ENCODE peak calls at places on chromosomes 2 and 18, in nine cellular contexts. One of them, this sample, is unnamed.
A peak's percentile ranks its signal among the peaks of the same experiment; 100 is the strongest.

GRCh38 chr2:44549099-44549471 is 187.3 kb downstream of the CAMKMT start:
- DNase-seq in GM12878: no peak
- DNase-seq in astrocyte of the cerebellum: peak; percentile 74
- DNase-seq in epithelial cell of esophagus: peak; percentile 82
- DNase-seq in GM12865: no peak
- DNase-seq in astrocyte: peak; percentile 76
- DNase-seq in heart left ventricle: no peak
- DNase-seq in WERI-Rb-1: no peak
- DNase-seq in tibial artery: no peak
- DNase-seq in this sample: peak; percentile 78

GRCh38 chr2:99881901-99882591 is 260.3 kb downstream of the AFF3 start:
- DNase-seq in WERI-Rb-1: no peak
- DNase-seq in astrocyte: peak; percentile 96
- DNase-seq in GM12878: no peak
- DNase-seq in astrocyte of the cerebellum: no peak
- DNase-seq in epithelial cell of esophagus: no peak
- DNase-seq in tibial artery: no peak
- DNase-seq in GM12865: no peak
- DNase-seq in heart left ventricle: no peak
- DNase-seq in this sample: peak; percentile 5

GRCh38 chr18:54218299-54218698 is 6.2 kb downstream of the MBD2 start:
- DNase-seq in astrocyte of the cerebellum: no peak
- DNase-seq in astrocyte: no peak
- DNase-seq in GM12865: peak; percentile 45
- DNase-seq in tibial artery: no peak
- DNase-seq in heart left ventricle: no peak
- DNase-seq in epithelial cell of esophagus: no peak
- DNase-seq in GM12878: no peak
- DNase-seq in WERI-Rb-1: no peak
- DNase-seq in this sample: no peak

GRCh38 chr18:43720036-43720435 is 442.7 kb upstream of the SYT4 start:
- DNase-seq in tibial artery: no peak
- DNase-seq in GM12878: no peak
- DNase-seq in GM12865: no peak
- DNase-seq in heart left ventricle: no peak
- DNase-seq in astrocyte of the cerebellum: no peak
- DNase-seq in epithelial cell of esophagus: no peak
- DNase-seq in astrocyte: peak; percentile 3
- DNase-seq in WERI-Rb-1: no peak
- DNase-seq in this sample: no peak

GRCh38 chr2:69177785-69178636 is 165.0 kb downstream of the ANTXR1 start:
- DNase-seq in tibial artery: peak; percentile 99
- DNase-seq in WERI-Rb-1: peak; percentile 98
- DNase-seq in GM12865: no peak
- DNase-seq in astrocyte of the cerebellum: no peak
- DNase-seq in epithelial cell of esophagus: peak; percentile 94
- DNase-seq in astrocyte: peak; percentile 84
- DNase-seq in heart left ventricle: peak; percentile 90
- DNase-seq in GM12878: no peak
- DNase-seq in this sample: peak; percentile 83

GRCh38 chr2:27494284-27494943 is 586 bp downstream of the FNDC4 start:
- DNase-seq in astrocyte of the cerebellum: no peak
- DNase-seq in GM12878: no peak
- DNase-seq in epithelial cell of esophagus: no peak
- DNase-seq in GM12865: no peak
- DNase-seq in astrocyte: peak; percentile 64
- DNase-seq in heart left ventricle: peak; percentile 43
- DNase-seq in tibial artery: peak; percentile 81
- DNase-seq in WERI-Rb-1: peak; percentile 33
- DNase-seq in this sample: no peak

GRCh38 chr2:201467666-201468065 is 16.1 kb downstream of the STRADB start:
- DNase-seq in GM12865: no peak
- DNase-seq in heart left ventricle: no peak
- DNase-seq in astrocyte: no peak
- DNase-seq in GM12878: no peak
- DNase-seq in tibial artery: no peak
- DNase-seq in epithelial cell of esophagus: no peak
- DNase-seq in astrocyte of the cerebellum: no peak
- DNase-seq in WERI-Rb-1: no peak
- DNase-seq in this sample: peak; percentile 30

GRCh38 chr2:119490106-119490505 is 34.2 kb downstream of the SCTR start:
- DNase-seq in heart left ventricle: no peak
- DNase-seq in WERI-Rb-1: no peak
- DNase-seq in astrocyte: no peak
- DNase-seq in GM12878: no peak
- DNase-seq in epithelial cell of esophagus: no peak
- DNase-seq in tibial artery: no peak
- DNase-seq in astrocyte of the cerebellum: no peak
- DNase-seq in GM12865: no peak
- DNase-seq in this sample: no peak

GRCh38 chr2:64934530-64934929 is 54.7 kb upstream of the SLC1A4 start:
- DNase-seq in astrocyte of the cerebellum: no peak
- DNase-seq in heart left ventricle: no peak
- DNase-seq in astrocyte: no peak
- DNase-seq in epithelial cell of esophagus: peak; percentile 78
- DNase-seq in GM12865: peak; percentile 64
- DNase-seq in tibial artery: no peak
- DNase-seq in GM12878: no peak
- DNase-seq in WERI-Rb-1: peak; percentile 54
- DNase-seq in this sample: peak; percentile 71

GRCh38 chr2:45241061-45241561 is 231.9 kb upstream of the SIX2 start:
- DNase-seq in heart left ventricle: no peak
- DNase-seq in WERI-Rb-1: no peak
- DNase-seq in GM12878: no peak
- DNase-seq in tibial artery: no peak
- DNase-seq in epithelial cell of esophagus: peak; percentile 12
- DNase-seq in GM12865: no peak
- DNase-seq in astrocyte: peak; percentile 50
- DNase-seq in astrocyte of the cerebellum: no peak
- DNase-seq in this sample: peak; percentile 45

GRCh38 chr2:37918742-37919186 is 6.3 kb upstream of the RMDN2 start:
- DNase-seq in GM12865: no peak
- DNase-seq in astrocyte: no peak
- DNase-seq in WERI-Rb-1: no peak
- DNase-seq in tibial artery: no peak
- DNase-seq in GM12878: no peak
- DNase-seq in heart left ventricle: no peak
- DNase-seq in astrocyte of the cerebellum: no peak
- DNase-seq in epithelial cell of esophagus: no peak
- DNase-seq in this sample: no peak

GRCh38 chr2:119109823-119110222 is 48.7 kb downstream of the C1QL2 start:
- DNase-seq in GM12865: no peak
- DNase-seq in WERI-Rb-1: no peak
- DNase-seq in heart left ventricle: no peak
- DNase-seq in tibial artery: no peak
- DNase-seq in epithelial cell of esophagus: peak; percentile 32
- DNase-seq in GM12878: no peak
- DNase-seq in astrocyte: no peak
- DNase-seq in astrocyte of the cerebellum: no peak
- DNase-seq in this sample: peak; percentile 55

GRCh38 chr2:225173909-225174308 is 131.6 kb upstream of the DOCK10 start:
- DNase-seq in astrocyte: no peak
- DNase-seq in epithelial cell of esophagus: no peak
- DNase-seq in WERI-Rb-1: no peak
- DNase-seq in GM12878: no peak
- DNase-seq in tibial artery: no peak
- DNase-seq in astrocyte of the cerebellum: no peak
- DNase-seq in GM12865: no peak
- DNase-seq in heart left ventricle: no peak
- DNase-seq in this sample: no peak

GRCh38 chr18:65349635-65350034 is 401.2 kb upstream of the CDH7 start:
- DNase-seq in GM12878: no peak
- DNase-seq in tibial artery: no peak
- DNase-seq in GM12865: no peak
- DNase-seq in epithelial cell of esophagus: no peak
- DNase-seq in heart left ventricle: no peak
- DNase-seq in astrocyte: no peak
- DNase-seq in WERI-Rb-1: no peak
- DNase-seq in astrocyte of the cerebellum: no peak
- DNase-seq in this sample: no peak

GRCh38 chr2:151267537-151267936 is 5.9 kb upstream of the RBM43 start:
- DNase-seq in astrocyte: no peak
- DNase-seq in WERI-Rb-1: no peak
- DNase-seq in heart left ventricle: no peak
- DNase-seq in astrocyte of the cerebellum: no peak
- DNase-seq in GM12878: no peak
- DNase-seq in epithelial cell of esophagus: no peak
- DNase-seq in tibial artery: no peak
- DNase-seq in GM12865: no peak
- DNase-seq in this sample: no peak

GRCh38 chr2:88627055-88627855 is at the start of gene EIF2AK3:
- DNase-seq in tibial artery: peak; percentile 100
- DNase-seq in astrocyte of the cerebellum: peak; percentile 100
- DNase-seq in heart left ventricle: peak; percentile 99
- DNase-seq in WERI-Rb-1: peak; percentile 98
- DNase-seq in GM12878: peak; percentile 100
- DNase-seq in astrocyte: peak; percentile 100
- DNase-seq in GM12865: peak; percentile 100
- DNase-seq in epithelial cell of esophagus: peak; percentile 100
- DNase-seq in this sample: peak; percentile 100

GRCh38 chr2:184611221-184612085 is 13.1 kb downstream of the ZNF804A start:
- DNase-seq in epithelial cell of esophagus: peak; percentile 43
- DNase-seq in astrocyte: peak; percentile 4
- DNase-seq in WERI-Rb-1: no peak
- DNase-seq in GM12865: peak; percentile 12
- DNase-seq in tibial artery: no peak
- DNase-seq in astrocyte of the cerebellum: no peak
- DNase-seq in heart left ventricle: no peak
- DNase-seq in GM12878: no peak
- DNase-seq in this sample: peak; percentile 33

GRCh38 chr2:111200333-111200879 is 79.7 kb downstream of the BCL2L11 start:
- DNase-seq in epithelial cell of esophagus: no peak
- DNase-seq in WERI-Rb-1: no peak
- DNase-seq in GM12865: no peak
- DNase-seq in GM12878: no peak
- DNase-seq in astrocyte of the cerebellum: no peak
- DNase-seq in astrocyte: no peak
- DNase-seq in tibial artery: no peak
- DNase-seq in heart left ventricle: no peak
- DNase-seq in this sample: no peak

GRCh38 chr2:39642054-39642742 is 23.5 kb upstream of the TMEM178A start:
- DNase-seq in astrocyte of the cerebellum: peak; percentile 78
- DNase-seq in GM12878: no peak
- DNase-seq in tibial artery: no peak
- DNase-seq in epithelial cell of esophagus: peak; percentile 64
- DNase-seq in heart left ventricle: peak; percentile 56
- DNase-seq in WERI-Rb-1: no peak
- DNase-seq in GM12865: no peak
- DNase-seq in astrocyte: peak; percentile 93
- DNase-seq in this sample: peak; percentile 78
- H3K4me3 ChIP-seq in astrocyte of the cerebellum: no peak overlapping the region
- H3K4me3 ChIP-seq in GM12878: no peak overlapping the region
- H3K4me3 ChIP-seq in tibial artery: no peak overlapping the region
- H3K4me3 ChIP-seq in epithelial cell of esophagus: no peak overlapping the region
- H3K4me3 ChIP-seq in heart left ventricle: no peak overlapping the region
- H3K4me3 ChIP-seq in WERI-Rb-1: no peak overlapping the region
- H3K4me3 ChIP-seq in GM12865: no peak overlapping the region
- H3K4me3 ChIP-seq in astrocyte: no peak overlapping the region
- H3K4me3 ChIP-seq in this sample: no peak overlapping the region

GRCh38 chr18:51006948-51007786 is 22.8 kb upstream of the SMAD4 start:
- DNase-seq in astrocyte: no peak
- DNase-seq in WERI-Rb-1: no peak
- DNase-seq in GM12865: no peak
- DNase-seq in tibial artery: no peak
- DNase-seq in heart left ventricle: no peak
- DNase-seq in epithelial cell of esophagus: no peak
- DNase-seq in GM12878: no peak
- DNase-seq in astrocyte of the cerebellum: no peak
- DNase-seq in this sample: no peak
- TF ChIP-seq CTCF in astrocyte: no peak
- TF ChIP-seq CTCF in WERI-Rb-1: no peak
- TF ChIP-seq CTCF in GM12865: no peak
- TF ChIP-seq CTCF in tibial artery: no peak
- TF ChIP-seq CTCF in heart left ventricle: no peak
- TF ChIP-seq CTCF in epithelial cell of esophagus: no peak
- TF ChIP-seq CTCF in GM12878: no peak
- TF ChIP-seq CTCF in astrocyte of the cerebellum: no peak
- TF ChIP-seq CTCF in this sample: no peak

DNA sequence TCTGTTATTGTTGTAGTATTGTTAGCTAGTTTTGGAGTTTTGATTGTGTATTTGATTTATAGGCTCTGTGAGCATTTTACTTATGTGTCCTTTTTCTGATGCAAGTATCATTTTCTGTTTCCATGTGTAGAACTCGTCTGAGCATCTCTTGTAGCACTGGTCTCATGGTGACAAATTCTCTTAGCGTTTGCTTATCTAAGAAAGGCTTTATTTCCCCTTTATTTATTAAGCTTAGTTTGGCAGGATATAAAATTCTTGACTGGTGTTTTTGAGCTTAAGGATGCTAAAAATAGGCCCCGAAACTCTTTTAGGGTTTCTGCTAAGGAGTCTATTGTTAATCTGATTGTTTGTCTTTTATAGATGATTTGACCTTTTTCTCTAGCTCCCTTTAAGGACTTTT is 57.6 kb upstream of the THUMPD2 start:
- DNase-seq in WERI-Rb-1: no peak
- DNase-seq in tibial artery: no peak
- DNase-seq in astrocyte: no peak
- DNase-seq in astrocyte of the cerebellum: no peak
- DNase-seq in GM12878: no peak
- DNase-seq in GM12865: no peak
- DNase-seq in heart left ventricle: no peak
- DNase-seq in epithelial cell of esophagus: no peak
- DNase-seq in this sample: no peak
- H3K4me3 ChIP-seq in WERI-Rb-1: no peak overlapping the region
- H3K4me3 ChIP-seq in tibial artery: no peak overlapping the region
- H3K4me3 ChIP-seq in astrocyte: no peak overlapping the region
- H3K4me3 ChIP-seq in astrocyte of the cerebellum: no peak overlapping the region
- H3K4me3 ChIP-seq in GM12878: no peak overlapping the region
- H3K4me3 ChIP-seq in GM12865: no peak overlapping the region
- H3K4me3 ChIP-seq in heart left ventricle: no peak overlapping the region
- H3K4me3 ChIP-seq in epithelial cell of esophagus: no peak overlapping the region
- H3K4me3 ChIP-seq in this sample: no peak overlapping the region

GRCh38 chr2:128611421-128612320 is 293.0 kb upstream of the HS6ST1 start:
- DNase-seq in epithelial cell of esophagus: no peak
- DNase-seq in GM12865: no peak
- DNase-seq in astrocyte: no peak
- DNase-seq in WERI-Rb-1: no peak
- DNase-seq in GM12878: no peak
- DNase-seq in heart left ventricle: no peak
- DNase-seq in astrocyte of the cerebellum: no peak
- DNase-seq in tibial artery: peak; percentile 32
- DNase-seq in this sample: no peak

GRCh38 chr2:128612628-128613027 is 294.0 kb upstream of the HS6ST1 start:
- DNase-seq in heart left ventricle: no peak
- DNase-seq in GM12865: no peak
- DNase-seq in epithelial cell of esophagus: no peak
- DNase-seq in astrocyte of the cerebellum: no peak
- DNase-seq in WERI-Rb-1: no peak
- DNase-seq in GM12878: no peak
- DNase-seq in astrocyte: no peak
- DNase-seq in tibial artery: peak; percentile 55
- DNase-seq in this sample: no peak

GRCh38 chr2:128607981-128608506 is 289.4 kb upstream of the HS6ST1 start:
- DNase-seq in astrocyte: no peak
- DNase-seq in GM12878: no peak
- DNase-seq in tibial artery: peak; percentile 69
- DNase-seq in heart left ventricle: no peak
- DNase-seq in epithelial cell of esophagus: no peak
- DNase-seq in WERI-Rb-1: peak; percentile 73
- DNase-seq in GM12865: no peak
- DNase-seq in astrocyte of the cerebellum: no peak
- DNase-seq in this sample: no peak

GRCh38 chr2:128608911-128609880 is 290.5 kb upstream of the HS6ST1 start:
- DNase-seq in tibial artery: peak; percentile 44
- DNase-seq in GM12878: no peak
- DNase-seq in heart left ventricle: no peak
- DNase-seq in WERI-Rb-1: no peak
- DNase-seq in epithelial cell of esophagus: no peak
- DNase-seq in astrocyte of the cerebellum: no peak
- DNase-seq in astrocyte: no peak
- DNase-seq in GM12865: no peak
- DNase-seq in this sample: no peak

GRCh38 chr2:128610496-128610895 is 291.8 kb upstream of the HS6ST1 start:
- DNase-seq in GM12865: no peak
- DNase-seq in WERI-Rb-1: no peak
- DNase-seq in epithelial cell of esophagus: no peak
- DNase-seq in heart left ventricle: no peak
- DNase-seq in astrocyte: no peak
- DNase-seq in tibial artery: peak; percentile 32
- DNase-seq in astrocyte of the cerebellum: no peak
- DNase-seq in GM12878: no peak
- DNase-seq in this sample: no peak
- TF ChIP-seq CTCF in GM12865: no peak
- TF ChIP-seq CTCF in WERI-Rb-1: no peak
- TF ChIP-seq CTCF in epithelial cell of esophagus: no peak
- TF ChIP-seq CTCF in heart left ventricle: no peak
- TF ChIP-seq CTCF in astrocyte: no peak
- TF ChIP-seq CTCF in tibial artery: no peak
- TF ChIP-seq CTCF in astrocyte of the cerebellum: no peak
- TF ChIP-seq CTCF in GM12878: no peak
- TF ChIP-seq CTCF in this sample: no peak

This sample was measured in bronchial epithelial cell.